ENCODE peak calls at places on chromosomes 6 and 20, in four cellular contexts. P, K, E and C are unnamed samples.
A peak's percentile ranks its signal among the peaks of the same experiment; 100 is the strongest.

GRCh38 chr6:157056275-157056674 is 267.0 kb downstream of the TMEM242 start:
- DNase-seq in E (no peak), K (no peak), P (no peak), C (no peak)

GRCh38 chr6:115717472-115717871 is 343.2 kb downstream of the FRK start:
- DNase-seq in P (no peak), E (no peak), K (no peak), C (no peak)

GRCh38 chr6:53496797-53497196 is 48.1 kb downstream of the GCLC start:
- DNase-seq in E (no peak), P (peak; percentile 70), K (no peak), C (peak; percentile 94)

GRCh38 chr6:135909737-135910387 is 58.4 kb downstream of the PDE7B start:
- DNase-seq in P (peak; percentile 27), K (peak; percentile 65), E (peak; percentile 49), C (peak; percentile 60)

GRCh38 chr20:45268531-45268930 is 14.2 kb upstream of the SLPI start:
- DNase-seq in P (no peak), E (no peak), K (no peak), C (peak; percentile 29)

GRCh38 chr20:62405108-62405980 is 1.7 kb downstream of the CABLES2 start:
- DNase-seq in P (peak; percentile 65), K (peak; percentile 57), E (no peak), C (peak; percentile 55)

GRCh38 chr20:52959125-52959524 is 13.0 kb upstream of the TSHZ2 start:
- DNase-seq in E (no peak), P (no peak), K (peak; percentile 32), C (no peak)

GRCh38 chr20:6626805-6627204 is 140.7 kb upstream of the BMP2 start:
- DNase-seq in K (no peak), P (no peak), E (no peak), C (no peak)

GRCh38 chr20:35892871-35893270 is 61.4 kb downstream of the SCAND1 start:
- DNase-seq in P (no peak), E (no peak), K (no peak), C (no peak)